ENCODE peak calls at places on chromosomes 13 and 19, in eight cellular contexts. One of them, this sample, is unnamed. For H3K36me3 and H3K4me1, the result is how much of the 10 kb centered on the place peaks cover.

GRCh38 chr19:52942371-52943133 is 19.3 kb upstream of the ZNF888 start:
- DNase-seq in mesenchymal stem cell: peak
- DNase-seq in body of pancreas: peak
- DNase-seq in PC-3: peak
- DNase-seq in CD4-positive, CD25-positive, alpha-beta regulatory T cell: peak
- DNase-seq in heart right ventricle: peak
- DNase-seq in left ventricle myocardium inferior: peak
- DNase-seq in CD4-positive, alpha-beta memory T cell: peak
- DNase-seq in this sample: peak

GRCh38 chr13:73248711-73249580 is 190.1 kb downstream of the KLF5 start:
- DNase-seq in mesenchymal stem cell: peak
- DNase-seq in body of pancreas: peak
- DNase-seq in PC-3: peak
- DNase-seq in CD4-positive, CD25-positive, alpha-beta regulatory T cell: no peak
- DNase-seq in heart right ventricle: no peak
- DNase-seq in left ventricle myocardium inferior: no peak
- DNase-seq in CD4-positive, alpha-beta memory T cell: no peak
- DNase-seq in this sample: no peak

GRCh38 chr13:109684836-109685602 is 101.4 kb downstream of the IRS2 start:
- DNase-seq in mesenchymal stem cell: no peak
- DNase-seq in body of pancreas: peak
- DNase-seq in PC-3: peak
- DNase-seq in CD4-positive, CD25-positive, alpha-beta regulatory T cell: no peak
- DNase-seq in heart right ventricle: peak
- DNase-seq in left ventricle myocardium inferior: peak
- DNase-seq in CD4-positive, alpha-beta memory T cell: no peak
- DNase-seq in this sample: no peak

GRCh38 chr13:32650705-32651311 is 64.6 kb downstream of the PDS5B start:
- DNase-seq in mesenchymal stem cell: peak
- DNase-seq in body of pancreas: peak
- DNase-seq in PC-3: peak
- DNase-seq in CD4-positive, CD25-positive, alpha-beta regulatory T cell: peak
- DNase-seq in heart right ventricle: peak
- DNase-seq in left ventricle myocardium inferior: no peak
- DNase-seq in CD4-positive, alpha-beta memory T cell: peak
- DNase-seq in this sample: peak

GRCh38 chr19:556611-557382 is 12.9 kb downstream of the GZMM start:
- DNase-seq in mesenchymal stem cell: no peak
- DNase-seq in body of pancreas: no peak
- DNase-seq in PC-3: no peak
- DNase-seq in CD4-positive, CD25-positive, alpha-beta regulatory T cell: no peak
- DNase-seq in heart right ventricle: no peak
- DNase-seq in left ventricle myocardium inferior: no peak
- DNase-seq in CD4-positive, alpha-beta memory T cell: no peak
- DNase-seq in this sample: no peak

GRCh38 chr13:113596321-113597200 is 12.0 kb downstream of the TFDP1 start:
- DNase-seq in mesenchymal stem cell: no peak
- DNase-seq in body of pancreas: no peak
- DNase-seq in PC-3: no peak
- DNase-seq in CD4-positive, CD25-positive, alpha-beta regulatory T cell: no peak
- DNase-seq in heart right ventricle: no peak
- DNase-seq in left ventricle myocardium inferior: peak
- DNase-seq in CD4-positive, alpha-beta memory T cell: no peak
- DNase-seq in this sample: no peak

GRCh38 chr13:27792393-27793218 is at the start of gene GSX1:
- DNase-seq in mesenchymal stem cell: peak
- DNase-seq in body of pancreas: peak
- DNase-seq in PC-3: peak
- DNase-seq in CD4-positive, CD25-positive, alpha-beta regulatory T cell: peak
- DNase-seq in heart right ventricle: peak
- DNase-seq in left ventricle myocardium inferior: peak
- DNase-seq in CD4-positive, alpha-beta memory T cell: peak
- DNase-seq in this sample: peak

GRCh38 chr19:41298327-41298964 is 11.5 kb upstream of the CCDC97 start:
- DNase-seq in mesenchymal stem cell: peak
- DNase-seq in body of pancreas: peak
- DNase-seq in PC-3: no peak
- DNase-seq in CD4-positive, CD25-positive, alpha-beta regulatory T cell: no peak
- DNase-seq in heart right ventricle: peak
- DNase-seq in left ventricle myocardium inferior: peak
- DNase-seq in CD4-positive, alpha-beta memory T cell: peak
- DNase-seq in this sample: peak

GRCh38 chr19:40357655-40358054 is 9.2 kb downstream of the PLD3 start:
- DNase-seq in mesenchymal stem cell: no peak
- DNase-seq in body of pancreas: no peak
- DNase-seq in PC-3: no peak
- DNase-seq in CD4-positive, CD25-positive, alpha-beta regulatory T cell: no peak
- DNase-seq in heart right ventricle: no peak
- DNase-seq in left ventricle myocardium inferior: no peak
- DNase-seq in CD4-positive, alpha-beta memory T cell: no peak
- DNase-seq in this sample: no peak

GRCh38 chr19:7982103-7982502 is 23.3 kb downstream of the ELAVL1 start:
- DNase-seq in mesenchymal stem cell: no peak
- DNase-seq in body of pancreas: no peak
- DNase-seq in PC-3: no peak
- DNase-seq in CD4-positive, CD25-positive, alpha-beta regulatory T cell: no peak
- DNase-seq in heart right ventricle: no peak
- DNase-seq in left ventricle myocardium inferior: no peak
- DNase-seq in CD4-positive, alpha-beta memory T cell: no peak
- DNase-seq in this sample: no peak

GRCh38 chr13:70339738-70340137 is 231.5 kb upstream of the KLHL1 start:
- DNase-seq in mesenchymal stem cell: peak
- DNase-seq in body of pancreas: peak
- DNase-seq in PC-3: peak
- DNase-seq in CD4-positive, CD25-positive, alpha-beta regulatory T cell: no peak
- DNase-seq in heart right ventricle: no peak
- DNase-seq in left ventricle myocardium inferior: no peak
- DNase-seq in CD4-positive, alpha-beta memory T cell: no peak
- DNase-seq in this sample: no peak

GRCh38 chr19:41871573-41872383 is 5.3 kb upstream of the CD79A start:
- DNase-seq in mesenchymal stem cell: peak
- DNase-seq in body of pancreas: no peak
- DNase-seq in PC-3: no peak
- DNase-seq in CD4-positive, CD25-positive, alpha-beta regulatory T cell: peak
- DNase-seq in heart right ventricle: peak
- DNase-seq in left ventricle myocardium inferior: peak
- DNase-seq in CD4-positive, alpha-beta memory T cell: peak
- DNase-seq in this sample: peak

GRCh38 chr19:32858559-32858958 is 11.0 kb downstream of the SLC7A9 start:
- DNase-seq in mesenchymal stem cell: no peak
- DNase-seq in body of pancreas: no peak
- DNase-seq in PC-3: no peak
- DNase-seq in CD4-positive, CD25-positive, alpha-beta regulatory T cell: no peak
- DNase-seq in heart right ventricle: no peak
- DNase-seq in left ventricle myocardium inferior: no peak
- DNase-seq in CD4-positive, alpha-beta memory T cell: no peak
- DNase-seq in this sample: no peak

GRCh38 chr13:48784906-48785555 is 131.3 kb downstream of the CYSLTR2 start:
- DNase-seq in mesenchymal stem cell: no peak
- DNase-seq in body of pancreas: no peak
- DNase-seq in PC-3: no peak
- DNase-seq in CD4-positive, CD25-positive, alpha-beta regulatory T cell: no peak
- DNase-seq in heart right ventricle: no peak
- DNase-seq in left ventricle myocardium inferior: no peak
- DNase-seq in CD4-positive, alpha-beta memory T cell: no peak
- DNase-seq in this sample: no peak

GRCh38 chr13:78603240-78603947 is at the start of gene POU4F1:
- DNase-seq in mesenchymal stem cell: no peak
- DNase-seq in body of pancreas: peak
- DNase-seq in PC-3: no peak
- DNase-seq in CD4-positive, CD25-positive, alpha-beta regulatory T cell: peak
- DNase-seq in heart right ventricle: no peak
- DNase-seq in left ventricle myocardium inferior: peak
- DNase-seq in CD4-positive, alpha-beta memory T cell: no peak
- DNase-seq in this sample: peak

GRCh38 chr13:24272452-24273161 is 36.8 kb upstream of the C1QTNF9 start:
- DNase-seq in mesenchymal stem cell: no peak
- DNase-seq in body of pancreas: no peak
- DNase-seq in PC-3: no peak
- DNase-seq in CD4-positive, CD25-positive, alpha-beta regulatory T cell: no peak
- DNase-seq in heart right ventricle: no peak
- DNase-seq in left ventricle myocardium inferior: no peak
- DNase-seq in CD4-positive, alpha-beta memory T cell: no peak
- DNase-seq in this sample: no peak

GRCh38 chr19:6065685-6066365 is 44.5 kb downstream of the RFX2 start:
- DNase-seq in mesenchymal stem cell: peak
- DNase-seq in body of pancreas: no peak
- DNase-seq in PC-3: peak
- DNase-seq in CD4-positive, CD25-positive, alpha-beta regulatory T cell: peak
- DNase-seq in heart right ventricle: peak
- DNase-seq in left ventricle myocardium inferior: peak
- DNase-seq in CD4-positive, alpha-beta memory T cell: peak
- DNase-seq in this sample: peak

GRCh38 chr19:7831452-7831851 is 1.4 kb downstream of the EVI5L start:
- DNase-seq in mesenchymal stem cell: peak
- DNase-seq in body of pancreas: no peak
- DNase-seq in PC-3: peak
- DNase-seq in CD4-positive, CD25-positive, alpha-beta regulatory T cell: no peak
- DNase-seq in heart right ventricle: no peak
- DNase-seq in left ventricle myocardium inferior: no peak
- DNase-seq in CD4-positive, alpha-beta memory T cell: no peak
- DNase-seq in this sample: no peak

GRCh38 chr19:10797078-10797477 is 38.9 kb downstream of the TMED1 start:
- DNase-seq in mesenchymal stem cell: no peak
- DNase-seq in body of pancreas: no peak
- DNase-seq in PC-3: no peak
- DNase-seq in CD4-positive, CD25-positive, alpha-beta regulatory T cell: peak
- DNase-seq in heart right ventricle: no peak
- DNase-seq in left ventricle myocardium inferior: no peak
- DNase-seq in CD4-positive, alpha-beta memory T cell: peak
- DNase-seq in this sample: peak

GRCh38 chr19:33194527-33194883 is 375 bp downstream of the LRP3 start:
- DNase-seq in mesenchymal stem cell: peak
- DNase-seq in body of pancreas: no peak
- DNase-seq in PC-3: no peak
- DNase-seq in CD4-positive, CD25-positive, alpha-beta regulatory T cell: no peak
- DNase-seq in heart right ventricle: no peak
- DNase-seq in left ventricle myocardium inferior: no peak
- DNase-seq in CD4-positive, alpha-beta memory T cell: no peak
- DNase-seq in this sample: no peak

GRCh38 chr19:50902640-50903039 is 8.6 kb downstream of the KLK4 start:
- DNase-seq in mesenchymal stem cell: no peak
- DNase-seq in body of pancreas: no peak
- DNase-seq in PC-3: no peak
- DNase-seq in CD4-positive, CD25-positive, alpha-beta regulatory T cell: no peak
- DNase-seq in heart right ventricle: no peak
- DNase-seq in left ventricle myocardium inferior: no peak
- DNase-seq in CD4-positive, alpha-beta memory T cell: no peak
- DNase-seq in this sample: no peak

GRCh38 chr19:2122251-2122650 is 25.5 kb downstream of the IZUMO4 start:
- DNase-seq in mesenchymal stem cell: no peak
- DNase-seq in body of pancreas: no peak
- DNase-seq in PC-3: no peak
- DNase-seq in CD4-positive, CD25-positive, alpha-beta regulatory T cell: no peak
- DNase-seq in heart right ventricle: no peak
- DNase-seq in left ventricle myocardium inferior: no peak
- DNase-seq in CD4-positive, alpha-beta memory T cell: no peak
- DNase-seq in this sample: no peak
- H3K36me3 ChIP-seq in mesenchymal stem cell: half or more
- H3K36me3 ChIP-seq in body of pancreas: under half
- H3K36me3 ChIP-seq in PC-3: under half
- H3K36me3 ChIP-seq in CD4-positive, CD25-positive, alpha-beta regulatory T cell: under half
- H3K36me3 ChIP-seq in heart right ventricle: half or more
- H3K36me3 ChIP-seq in left ventricle myocardium inferior: half or more
- H3K36me3 ChIP-seq in CD4-positive, alpha-beta memory T cell: half or more
- H3K36me3 ChIP-seq in this sample: under half

DNA sequence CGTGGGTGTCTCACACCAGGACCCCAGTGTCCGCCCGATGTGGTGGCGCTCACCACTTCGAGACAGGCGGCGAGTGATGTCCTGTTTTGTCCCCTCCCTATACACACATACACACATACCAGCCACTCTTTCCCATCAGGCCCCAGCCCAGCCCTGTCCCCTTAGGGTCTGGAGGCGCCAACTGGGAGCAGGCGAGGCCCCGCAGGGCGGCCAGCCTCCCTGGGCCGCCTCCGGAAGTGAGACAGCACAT is 38.1 kb upstream of the NANOS3 start:
- DNase-seq in mesenchymal stem cell: no peak
- DNase-seq in body of pancreas: peak
- DNase-seq in PC-3: no peak
- DNase-seq in CD4-positive, CD25-positive, alpha-beta regulatory T cell: no peak
- DNase-seq in heart right ventricle: no peak
- DNase-seq in left ventricle myocardium inferior: no peak
- DNase-seq in CD4-positive, alpha-beta memory T cell: no peak
- DNase-seq in this sample: no peak
- H3K4me1 ChIP-seq in mesenchymal stem cell: half or more
- H3K4me1 ChIP-seq in body of pancreas: half or more
- H3K4me1 ChIP-seq in PC-3: half or more
- H3K4me1 ChIP-seq in CD4-positive, CD25-positive, alpha-beta regulatory T cell: half or more
- H3K4me1 ChIP-seq in heart right ventricle: half or more
- H3K4me1 ChIP-seq in left ventricle myocardium inferior: half or more
- H3K4me1 ChIP-seq in CD4-positive, alpha-beta memory T cell: half or more
- H3K4me1 ChIP-seq in this sample: half or more

GRCh38 chr19:16374436-16374835 is 49.8 kb downstream of the KLF2 start:
- DNase-seq in mesenchymal stem cell: no peak
- DNase-seq in body of pancreas: no peak
- DNase-seq in PC-3: no peak
- DNase-seq in CD4-positive, CD25-positive, alpha-beta regulatory T cell: peak
- DNase-seq in heart right ventricle: no peak
- DNase-seq in left ventricle myocardium inferior: no peak
- DNase-seq in CD4-positive, alpha-beta memory T cell: no peak
- DNase-seq in this sample: no peak

GRCh38 chr19:16373079-16373478 is 48.5 kb downstream of the KLF2 start:
- DNase-seq in mesenchymal stem cell: no peak
- DNase-seq in body of pancreas: no peak
- DNase-seq in PC-3: no peak
- DNase-seq in CD4-positive, CD25-positive, alpha-beta regulatory T cell: no peak
- DNase-seq in heart right ventricle: no peak
- DNase-seq in left ventricle myocardium inferior: peak
- DNase-seq in CD4-positive, alpha-beta memory T cell: no peak
- DNase-seq in this sample: no peak

GRCh38 chr19:16372065-16372915 is 47.7 kb downstream of the KLF2 start:
- DNase-seq in mesenchymal stem cell: no peak
- DNase-seq in body of pancreas: no peak
- DNase-seq in PC-3: no peak
- DNase-seq in CD4-positive, CD25-positive, alpha-beta regulatory T cell: peak
- DNase-seq in heart right ventricle: no peak
- DNase-seq in left ventricle myocardium inferior: peak
- DNase-seq in CD4-positive, alpha-beta memory T cell: no peak
- DNase-seq in this sample: no peak

GRCh38 chr19:16373989-16374388 is 49.4 kb downstream of the KLF2 start:
- DNase-seq in mesenchymal stem cell: no peak
- DNase-seq in body of pancreas: no peak
- DNase-seq in PC-3: no peak
- DNase-seq in CD4-positive, CD25-positive, alpha-beta regulatory T cell: peak
- DNase-seq in heart right ventricle: no peak
- DNase-seq in left ventricle myocardium inferior: no peak
- DNase-seq in CD4-positive, alpha-beta memory T cell: no peak
- DNase-seq in this sample: no peak

GRCh38 chr19:16373539-16373938 is 48.9 kb downstream of the KLF2 start:
- DNase-seq in mesenchymal stem cell: peak
- DNase-seq in body of pancreas: no peak
- DNase-seq in PC-3: no peak
- DNase-seq in CD4-positive, CD25-positive, alpha-beta regulatory T cell: no peak
- DNase-seq in heart right ventricle: peak
- DNase-seq in left ventricle myocardium inferior: peak
- DNase-seq in CD4-positive, alpha-beta memory T cell: no peak
- DNase-seq in this sample: no peak
- H3K27ac ChIP-seq in mesenchymal stem cell: no peak
- H3K27ac ChIP-seq in body of pancreas: no peak
- H3K27ac ChIP-seq in PC-3: no peak
- H3K27ac ChIP-seq in CD4-positive, CD25-positive, alpha-beta regulatory T cell: peak
- H3K27ac ChIP-seq in heart right ventricle: no peak
- H3K27ac ChIP-seq in left ventricle myocardium inferior: peak
- H3K27ac ChIP-seq in CD4-positive, alpha-beta memory T cell: peak
- H3K27ac ChIP-seq in this sample: no peak

GRCh38 chr19:45357445-45357783 is 13.0 kb downstream of the ERCC2 start:
- DNase-seq in mesenchymal stem cell: no peak
- DNase-seq in body of pancreas: no peak
- DNase-seq in PC-3: no peak
- DNase-seq in CD4-positive, CD25-positive, alpha-beta regulatory T cell: no peak
- DNase-seq in heart right ventricle: no peak
- DNase-seq in left ventricle myocardium inferior: no peak
- DNase-seq in CD4-positive, alpha-beta memory T cell: no peak
- DNase-seq in this sample: no peak
- H3K36me3 ChIP-seq in mesenchymal stem cell: half or more
- H3K36me3 ChIP-seq in body of pancreas: under half
- H3K36me3 ChIP-seq in PC-3: under half
- H3K36me3 ChIP-seq in CD4-positive, CD25-positive, alpha-beta regulatory T cell: under half
- H3K36me3 ChIP-seq in heart right ventricle: half or more
- H3K36me3 ChIP-seq in left ventricle myocardium inferior: half or more
- H3K36me3 ChIP-seq in CD4-positive, alpha-beta memory T cell: under half
- H3K36me3 ChIP-seq in this sample: under half

This sample was measured in CD8-positive, alpha-beta memory T cell.